ENCODE peak calls at places on chromosomes 13 and 19, in five cellular contexts. R, P, B, D and X are unnamed samples.

GRCh38 chr19:50916069-50916468 is 4.9 kb upstream of the KLK4 start:
- DNase-seq in R (no peak), P (no peak), B (no peak), D (no peak), X (no peak)

GRCh38 chr13:98313938-98314292 is 136.8 kb upstream of the RNF113B start:
- DNase-seq in R (no peak), P (no peak), B (no peak), D (no peak), X (no peak)

GRCh38 chr19:2248136-2249009 is 750 bp upstream of the AMH start:
- DNase-seq in R (no peak), P (no peak), B (no peak), D (no peak), X (no peak)

GRCh38 chr19:10726268-10726667 is 8.4 kb downstream of the DNM2 start:
- DNase-seq in R (no peak), P (no peak), B (no peak), D (no peak), X (no peak)

GRCh38 chr19:17048885-17049453 is 22.4 kb upstream of the CPAMD8 start:
- DNase-seq in R (no peak), P (no peak), B (no peak), D (no peak), X (no peak)

GRCh38 chr19:58395220-58395978 is at the start of gene RNF225:
- DNase-seq in R (no peak), P (no peak), B (no peak), D (peak; percentile 92), X (no peak)

GRCh38 chr13:28885191-28885590 is 65.1 kb downstream of the MTUS2 start:
- DNase-seq in R (no peak), P (no peak), B (no peak), D (no peak), X (no peak)

GRCh38 chr19:20167020-20167644 is at the start of gene ZNF486:
- DNase-seq in R (peak; percentile 97), P (peak; percentile 88), B (peak; percentile 87), D (no peak), X (peak; percentile 68)

GRCh38 chr13:97695684-97696083 is 257.8 kb upstream of the IPO5 start:
- DNase-seq in R (no peak), P (no peak), B (no peak), D (no peak), X (no peak)

GRCh38 chr13:24192036-24192810 is 31.7 kb downstream of the SPATA13 start:
- DNase-seq in R (no peak), P (no peak), B (no peak), D (no peak), X (no peak)

GRCh38 chr13:24269803-24270202 is 39.6 kb upstream of the C1QTNF9 start:
- DNase-seq in R (no peak), P (no peak), B (no peak), D (no peak), X (no peak)

GRCh38 chr19:17988161-17988560 is 19.8 kb upstream of the ARRDC2 start:
- DNase-seq in R (no peak), P (no peak), B (no peak), D (no peak), X (no peak)

GRCh38 chr13:26060366-26060765 is 8.6 kb upstream of the SHISA2 start:
- DNase-seq in R (no peak), P (no peak), B (no peak), D (no peak), X (no peak)

GRCh38 chr19:46639356-46640061 is 3.5 kb upstream of the GNG8 start:
- DNase-seq in R (peak; percentile 57), P (no peak), B (no peak), D (no peak), X (peak; percentile 64)

GRCh38 chr13:110957181-110957884 is 42.5 kb upstream of the ANKRD10 start:
- DNase-seq in R (no peak), P (no peak), B (no peak), D (no peak), X (no peak)

GRCh38 chr19:56108447-56109195 is 12.5 kb downstream of the ZNF787 start:
- DNase-seq in R (no peak), P (no peak), B (no peak), D (no peak), X (no peak)

GRCh38 chr13:68099616-68100015 is 869.5 kb upstream of the PCDH9 start:
- DNase-seq in R (no peak), P (no peak), B (no peak), D (no peak), X (no peak)

GRCh38 chr19:19146000-19146608 is 7.8 kb upstream of the TMEM161A start:
- DNase-seq in R (peak; percentile 76), P (peak; percentile 84), B (peak; percentile 75), D (peak; percentile 84), X (peak; percentile 89)

DNA sequence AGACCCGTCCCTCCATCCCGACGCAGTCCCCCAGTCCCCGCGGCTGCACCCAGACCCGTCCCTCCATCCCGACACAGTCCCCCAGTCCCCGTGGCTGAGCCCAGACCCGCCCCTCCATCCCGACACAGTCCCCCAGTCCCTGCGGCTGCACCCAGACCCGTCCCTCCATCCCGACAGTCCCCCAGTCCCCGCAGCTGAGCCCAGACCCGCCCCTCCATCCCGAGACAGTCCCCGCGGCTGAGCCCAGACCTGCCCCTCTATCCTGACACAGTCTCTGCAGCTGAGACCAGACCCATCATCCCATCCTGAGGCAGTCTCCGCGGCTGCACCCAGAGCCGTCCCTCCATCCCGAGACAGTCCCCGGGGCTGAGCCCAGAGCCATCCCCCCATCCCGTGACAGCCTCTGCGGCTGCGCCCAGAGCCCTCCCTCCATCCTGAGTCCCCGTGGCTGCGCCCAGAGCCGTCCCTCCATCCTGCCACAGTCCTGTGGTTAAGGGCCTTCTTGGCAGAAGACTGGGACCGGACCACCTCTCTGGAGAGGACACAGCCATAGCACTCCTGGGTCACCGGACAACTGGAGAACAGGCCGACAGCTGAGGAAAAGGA is 28.8 kb upstream of the TMEM255B start:
- DNase-seq in R (no peak), P (no peak), B (no peak), D (no peak), X (no peak)
- TF ChIP-seq CTCF in R (no peak), P (no peak), B (no peak), D (no peak), X (no peak)

GRCh38 chr19:49213791-49214190 is 56.2 kb downstream of the TRPM4 start:
- DNase-seq in R (no peak), P (no peak), B (no peak), D (peak; percentile 25), X (no peak)
- TF ChIP-seq CTCF in R (no peak), P (no peak), B (no peak), D (no peak), X (peak; percentile 25)

DNA sequence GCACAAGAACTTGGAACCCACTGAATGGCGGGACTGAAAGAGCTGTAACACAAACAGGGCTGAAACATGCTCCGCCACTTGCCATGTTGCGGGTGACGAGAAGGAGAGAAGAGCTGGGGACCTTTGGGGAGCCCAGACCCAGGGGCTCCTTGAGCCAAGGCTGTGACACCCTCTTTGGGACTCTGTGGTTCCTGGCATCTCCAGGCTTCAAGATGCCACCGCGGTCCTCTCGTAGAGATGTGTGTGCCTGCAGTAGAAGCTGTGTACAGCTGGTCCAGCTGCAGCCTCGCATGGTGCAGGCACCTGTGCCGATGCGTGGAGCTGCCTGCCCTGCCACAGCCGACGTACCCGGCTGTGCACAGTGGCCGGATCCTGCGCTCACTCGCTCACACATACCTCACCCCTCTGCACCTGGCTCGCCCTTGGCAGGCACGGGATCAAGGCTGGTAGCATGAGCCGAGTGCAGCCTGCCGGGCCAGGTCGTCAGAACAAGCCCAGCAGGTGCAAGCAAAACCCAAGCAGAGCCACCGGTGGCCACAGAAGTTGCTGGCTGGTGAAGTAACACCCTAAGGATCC is 1385.8 kb downstream of the PCDH9 start:
- DNase-seq in R (no peak), P (no peak), B (no peak), D (no peak), X (no peak)
- TF ChIP-seq CTCF in R (no peak), P (no peak), B (no peak), D (no peak), X (no peak)

DNA sequence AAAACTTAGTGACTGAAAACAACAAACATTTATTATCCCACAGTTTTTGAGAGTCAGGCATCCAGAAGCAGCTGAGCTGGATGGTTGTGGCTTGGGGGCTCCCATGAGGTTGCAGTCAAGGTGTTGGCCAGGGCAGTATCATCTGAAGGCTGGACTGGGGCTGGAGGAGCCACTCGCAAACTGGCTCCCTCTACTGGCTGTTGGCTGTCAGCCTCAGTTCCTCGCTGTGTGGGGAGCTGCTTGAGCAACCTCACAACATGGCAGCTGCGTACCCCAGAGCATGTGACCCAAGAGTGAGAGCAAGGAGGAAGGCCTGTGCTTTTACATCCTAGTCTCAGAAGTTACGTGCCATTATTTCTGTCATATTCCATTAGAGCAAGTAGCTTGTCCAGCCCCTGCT is 9.7 kb downstream of the YJU2 start:
- DNase-seq in R (no peak), P (no peak), B (no peak), D (no peak), X (no peak)
- TF ChIP-seq CTCF in R (no peak), P (no peak), B (no peak), D (no peak), X (peak; percentile 32)